ENCODE peak calls at places on chromosomes 1 and 21, in eight cellular contexts. One of them, this sample, is unnamed.

GRCh38 chr1:234589854-234590620 is 19.9 kb downstream of the IRF2BP2 start:
- DNase-seq in bronchial epithelial cell: peak; percentile 81
- DNase-seq in mucosa of descending colon: no peak
- DNase-seq in A549: no peak
- DNase-seq in glutamatergic neuron: no peak
- DNase-seq in uterus: no peak
- DNase-seq in mesothelial cell of epicardium: no peak
- DNase-seq in transverse colon: no peak
- DNase-seq in this sample: no peak

GRCh38 chr1:111669268-111669667 is 49.7 kb downstream of the RAP1A start:
- DNase-seq in bronchial epithelial cell: no peak
- DNase-seq in mucosa of descending colon: no peak
- DNase-seq in A549: no peak
- DNase-seq in glutamatergic neuron: no peak
- DNase-seq in uterus: no peak
- DNase-seq in mesothelial cell of epicardium: no peak
- DNase-seq in transverse colon: no peak
- DNase-seq in this sample: no peak

GRCh38 chr1:210332719-210333398 is 4.2 kb downstream of the HHAT start:
- DNase-seq in bronchial epithelial cell: peak; percentile 90
- DNase-seq in mucosa of descending colon: no peak
- DNase-seq in A549: no peak
- DNase-seq in glutamatergic neuron: no peak
- DNase-seq in uterus: no peak
- DNase-seq in mesothelial cell of epicardium: no peak
- DNase-seq in transverse colon: peak; percentile 48
- DNase-seq in this sample: no peak

GRCh38 chr1:233242827-233243483 is 52.6 kb downstream of the PCNX2 start:
- DNase-seq in bronchial epithelial cell: no peak
- DNase-seq in mucosa of descending colon: no peak
- DNase-seq in A549: no peak
- DNase-seq in glutamatergic neuron: no peak
- DNase-seq in uterus: no peak
- DNase-seq in mesothelial cell of epicardium: no peak
- DNase-seq in transverse colon: peak; percentile 17
- DNase-seq in this sample: no peak

GRCh38 chr1:24643362-24644346 is 552 bp downstream of the SRRM1 start:
- DNase-seq in bronchial epithelial cell: peak; percentile 17
- DNase-seq in mucosa of descending colon: no peak
- DNase-seq in A549: peak; percentile 12
- DNase-seq in glutamatergic neuron: peak; percentile 54
- DNase-seq in uterus: no peak
- DNase-seq in mesothelial cell of epicardium: no peak
- DNase-seq in transverse colon: peak; percentile 44
- DNase-seq in this sample: no peak

GRCh38 chr1:27392778-27393635 is 585 bp downstream of the GPR3 start:
- DNase-seq in bronchial epithelial cell: no peak
- DNase-seq in mucosa of descending colon: no peak
- DNase-seq in A549: peak; percentile 28
- DNase-seq in glutamatergic neuron: peak; percentile 35
- DNase-seq in uterus: no peak
- DNase-seq in mesothelial cell of epicardium: no peak
- DNase-seq in transverse colon: no peak
- DNase-seq in this sample: no peak

GRCh38 chr21:15742052-15742451 is 12.3 kb downstream of the USP25 start:
- DNase-seq in bronchial epithelial cell: no peak
- DNase-seq in mucosa of descending colon: no peak
- DNase-seq in A549: no peak
- DNase-seq in glutamatergic neuron: no peak
- DNase-seq in uterus: no peak
- DNase-seq in mesothelial cell of epicardium: no peak
- DNase-seq in transverse colon: no peak
- DNase-seq in this sample: no peak

GRCh38 chr1:184283999-184284398 is 102.8 kb upstream of the C1orf21 start:
- DNase-seq in bronchial epithelial cell: no peak
- DNase-seq in mucosa of descending colon: no peak
- DNase-seq in A549: no peak
- DNase-seq in glutamatergic neuron: peak; percentile 20
- DNase-seq in uterus: no peak
- DNase-seq in mesothelial cell of epicardium: no peak
- DNase-seq in transverse colon: peak; percentile 45
- DNase-seq in this sample: no peak

GRCh38 chr1:54114955-54115354 is 37.8 kb downstream of the CDCP2 start:
- DNase-seq in bronchial epithelial cell: no peak
- DNase-seq in mucosa of descending colon: no peak
- DNase-seq in A549: no peak
- DNase-seq in glutamatergic neuron: no peak
- DNase-seq in uterus: no peak
- DNase-seq in mesothelial cell of epicardium: no peak
- DNase-seq in transverse colon: no peak
- DNase-seq in this sample: no peak

GRCh38 chr1:20102875-20103274 is 16.5 kb downstream of the PLA2G2D start:
- DNase-seq in bronchial epithelial cell: peak; percentile 85
- DNase-seq in mucosa of descending colon: no peak
- DNase-seq in A549: no peak
- DNase-seq in glutamatergic neuron: no peak
- DNase-seq in uterus: no peak
- DNase-seq in mesothelial cell of epicardium: no peak
- DNase-seq in transverse colon: no peak
- DNase-seq in this sample: no peak

GRCh38 chr1:71157715-71158114 is 76.9 kb upstream of the ZRANB2 start:
- DNase-seq in bronchial epithelial cell: no peak
- DNase-seq in mucosa of descending colon: no peak
- DNase-seq in A549: no peak
- DNase-seq in glutamatergic neuron: no peak
- DNase-seq in uterus: no peak
- DNase-seq in mesothelial cell of epicardium: no peak
- DNase-seq in transverse colon: no peak
- DNase-seq in this sample: no peak

GRCh38 chr1:71154454-71154853 is 73.6 kb upstream of the ZRANB2 start:
- DNase-seq in bronchial epithelial cell: no peak
- DNase-seq in mucosa of descending colon: no peak
- DNase-seq in A549: no peak
- DNase-seq in glutamatergic neuron: no peak
- DNase-seq in uterus: no peak
- DNase-seq in mesothelial cell of epicardium: no peak
- DNase-seq in transverse colon: no peak
- DNase-seq in this sample: no peak

GRCh38 chr1:71157151-71157550 is 76.3 kb upstream of the ZRANB2 start:
- DNase-seq in bronchial epithelial cell: peak; percentile 28
- DNase-seq in mucosa of descending colon: no peak
- DNase-seq in A549: no peak
- DNase-seq in glutamatergic neuron: no peak
- DNase-seq in uterus: no peak
- DNase-seq in mesothelial cell of epicardium: no peak
- DNase-seq in transverse colon: peak; percentile 19
- DNase-seq in this sample: no peak

GRCh38 chr1:71156633-71157032 is 75.8 kb upstream of the ZRANB2 start:
- DNase-seq in bronchial epithelial cell: no peak
- DNase-seq in mucosa of descending colon: no peak
- DNase-seq in A549: no peak
- DNase-seq in glutamatergic neuron: no peak
- DNase-seq in uterus: no peak
- DNase-seq in mesothelial cell of epicardium: no peak
- DNase-seq in transverse colon: no peak
- DNase-seq in this sample: no peak
- TF ChIP-seq CTCF in bronchial epithelial cell: no peak
- TF ChIP-seq CTCF in mucosa of descending colon: no peak
- TF ChIP-seq CTCF in A549: no peak
- TF ChIP-seq CTCF in glutamatergic neuron: no peak
- TF ChIP-seq CTCF in uterus: no peak
- TF ChIP-seq CTCF in mesothelial cell of epicardium: no peak
- TF ChIP-seq CTCF in transverse colon: no peak
- TF ChIP-seq CTCF in this sample: no peak

GRCh38 chr1:209080170-209080781 is 503.2 kb upstream of the CAMK1G start:
- DNase-seq in bronchial epithelial cell: peak; percentile 63
- DNase-seq in mucosa of descending colon: no peak
- DNase-seq in A549: peak; percentile 59
- DNase-seq in glutamatergic neuron: no peak
- DNase-seq in uterus: no peak
- DNase-seq in mesothelial cell of epicardium: no peak
- DNase-seq in transverse colon: no peak
- DNase-seq in this sample: no peak

GRCh38 chr1:209074575-209075250 is 508.8 kb upstream of the CAMK1G start:
- DNase-seq in bronchial epithelial cell: no peak
- DNase-seq in mucosa of descending colon: no peak
- DNase-seq in A549: no peak
- DNase-seq in glutamatergic neuron: no peak
- DNase-seq in uterus: no peak
- DNase-seq in mesothelial cell of epicardium: no peak
- DNase-seq in transverse colon: no peak
- DNase-seq in this sample: no peak

GRCh38 chr1:209072481-209072880 is 511.0 kb upstream of the CAMK1G start:
- DNase-seq in bronchial epithelial cell: no peak
- DNase-seq in mucosa of descending colon: no peak
- DNase-seq in A549: no peak
- DNase-seq in glutamatergic neuron: no peak
- DNase-seq in uterus: no peak
- DNase-seq in mesothelial cell of epicardium: no peak
- DNase-seq in transverse colon: no peak
- DNase-seq in this sample: no peak

GRCh38 chr1:209073879-209074278 is 509.6 kb upstream of the CAMK1G start:
- DNase-seq in bronchial epithelial cell: no peak
- DNase-seq in mucosa of descending colon: no peak
- DNase-seq in A549: no peak
- DNase-seq in glutamatergic neuron: no peak
- DNase-seq in uterus: no peak
- DNase-seq in mesothelial cell of epicardium: no peak
- DNase-seq in transverse colon: no peak
- DNase-seq in this sample: no peak

GRCh38 chr1:209076688-209077087 is 506.8 kb upstream of the CAMK1G start:
- DNase-seq in bronchial epithelial cell: peak; percentile 30
- DNase-seq in mucosa of descending colon: no peak
- DNase-seq in A549: peak; percentile 47
- DNase-seq in glutamatergic neuron: no peak
- DNase-seq in uterus: no peak
- DNase-seq in mesothelial cell of epicardium: no peak
- DNase-seq in transverse colon: peak; percentile 10
- DNase-seq in this sample: no peak
- TF ChIP-seq CTCF in bronchial epithelial cell: peak; percentile 21
- TF ChIP-seq CTCF in mucosa of descending colon: peak; percentile 16
- TF ChIP-seq CTCF in A549: peak; percentile 30
- TF ChIP-seq CTCF in glutamatergic neuron: no peak
- TF ChIP-seq CTCF in uterus: no peak
- TF ChIP-seq CTCF in mesothelial cell of epicardium: no peak
- TF ChIP-seq CTCF in transverse colon: no peak
- TF ChIP-seq CTCF in this sample: no peak

DNA sequence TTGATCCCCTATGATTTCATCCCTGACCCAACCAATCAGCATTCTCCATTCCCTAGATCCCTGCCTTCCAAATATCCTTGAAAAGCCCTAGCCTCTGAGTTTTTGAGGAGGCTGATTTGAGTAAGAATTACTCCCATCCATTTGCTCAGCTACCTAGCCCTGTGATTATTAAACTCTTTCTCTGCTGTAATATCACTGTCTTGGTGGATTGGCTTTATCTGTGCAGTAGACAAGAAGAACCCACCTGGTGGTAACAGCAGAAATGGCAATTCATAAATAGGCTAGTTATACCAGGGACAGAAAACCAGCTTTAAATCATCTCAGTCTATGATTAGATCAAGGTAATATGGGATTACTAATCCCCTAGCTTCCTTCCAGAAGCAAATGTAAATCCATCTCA is 13.0 kb downstream of the IL20 start:
- DNase-seq in bronchial epithelial cell: no peak
- DNase-seq in mucosa of descending colon: no peak
- DNase-seq in A549: peak; percentile 27
- DNase-seq in glutamatergic neuron: no peak
- DNase-seq in uterus: no peak
- DNase-seq in mesothelial cell of epicardium: no peak
- DNase-seq in transverse colon: no peak
- DNase-seq in this sample: no peak
- TF ChIP-seq CTCF in bronchial epithelial cell: no peak
- TF ChIP-seq CTCF in mucosa of descending colon: no peak
- TF ChIP-seq CTCF in A549: no peak
- TF ChIP-seq CTCF in glutamatergic neuron: no peak
- TF ChIP-seq CTCF in uterus: no peak
- TF ChIP-seq CTCF in mesothelial cell of epicardium: no peak
- TF ChIP-seq CTCF in transverse colon: no peak
- TF ChIP-seq CTCF in this sample: no peak

GRCh38 chr21:33324311-33325221 is at the start of gene IFNAR1:
- DNase-seq in bronchial epithelial cell: peak; percentile 93
- DNase-seq in mucosa of descending colon: peak; percentile 100
- DNase-seq in A549: peak; percentile 98
- DNase-seq in glutamatergic neuron: peak; percentile 98
- DNase-seq in uterus: peak; percentile 99
- DNase-seq in mesothelial cell of epicardium: peak; percentile 100
- DNase-seq in transverse colon: peak; percentile 99
- DNase-seq in this sample: peak; percentile 97

GRCh38 chr21:33330726-33331125 is 6.0 kb downstream of the IFNAR1 start:
- DNase-seq in bronchial epithelial cell: no peak
- DNase-seq in mucosa of descending colon: no peak
- DNase-seq in A549: no peak
- DNase-seq in glutamatergic neuron: no peak
- DNase-seq in uterus: no peak
- DNase-seq in mesothelial cell of epicardium: no peak
- DNase-seq in transverse colon: peak; percentile 13
- DNase-seq in this sample: no peak

GRCh38 chr21:33327326-33327725 is 2.6 kb downstream of the IFNAR1 start:
- DNase-seq in bronchial epithelial cell: no peak
- DNase-seq in mucosa of descending colon: no peak
- DNase-seq in A549: no peak
- DNase-seq in glutamatergic neuron: no peak
- DNase-seq in uterus: no peak
- DNase-seq in mesothelial cell of epicardium: no peak
- DNase-seq in transverse colon: no peak
- DNase-seq in this sample: no peak

GRCh38 chr21:33327792-33328433 is 3.1 kb downstream of the IFNAR1 start:
- DNase-seq in bronchial epithelial cell: no peak
- DNase-seq in mucosa of descending colon: no peak
- DNase-seq in A549: no peak
- DNase-seq in glutamatergic neuron: no peak
- DNase-seq in uterus: no peak
- DNase-seq in mesothelial cell of epicardium: no peak
- DNase-seq in transverse colon: no peak
- DNase-seq in this sample: no peak

DNA sequence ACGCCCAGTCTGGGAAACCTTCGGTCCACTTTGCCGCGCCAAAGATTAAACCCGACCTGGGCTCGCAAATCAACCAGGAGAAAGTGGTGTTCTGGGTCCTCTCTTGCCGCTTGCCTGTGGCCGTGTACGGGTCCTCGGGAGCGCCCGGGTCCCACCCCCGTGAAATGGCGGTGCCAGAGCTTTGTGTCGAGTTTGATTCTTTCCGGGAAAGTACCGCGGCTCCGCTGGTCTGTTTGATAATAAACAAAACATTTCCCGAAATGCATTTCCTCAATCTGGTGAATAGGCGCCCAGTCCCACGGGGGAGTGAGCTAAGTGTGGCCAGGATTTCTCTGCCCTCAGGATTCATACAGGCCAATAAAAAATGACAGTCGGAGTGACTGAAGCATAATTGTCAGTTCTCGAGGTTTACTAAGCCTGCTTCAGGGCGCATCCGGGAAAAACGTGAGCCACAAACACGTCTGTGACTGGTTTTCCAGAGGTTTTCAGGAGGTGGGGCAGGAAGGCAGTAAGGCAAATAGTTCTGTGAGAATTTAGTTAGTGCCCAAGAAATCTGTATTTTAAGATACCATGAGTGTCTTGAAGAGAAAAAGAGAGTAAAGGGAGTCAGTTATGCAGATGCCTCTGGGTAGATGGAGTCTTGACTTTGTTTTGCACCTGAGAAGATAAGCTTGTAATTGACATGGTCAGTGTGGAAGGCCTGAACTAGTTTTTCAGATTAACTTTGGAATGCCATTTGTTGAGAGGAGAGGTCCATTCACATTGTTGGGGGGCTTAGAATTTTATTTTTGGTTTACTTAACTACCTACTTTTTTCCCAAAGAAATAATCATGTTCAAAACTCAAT is 675 bp downstream of the IFNAR1 start:
- DNase-seq in bronchial epithelial cell: peak; percentile 65
- DNase-seq in mucosa of descending colon: peak; percentile 83
- DNase-seq in A549: peak; percentile 57
- DNase-seq in glutamatergic neuron: peak; percentile 43
- DNase-seq in uterus: peak; percentile 70
- DNase-seq in mesothelial cell of epicardium: peak; percentile 27
- DNase-seq in transverse colon: peak; percentile 81
- DNase-seq in this sample: peak; percentile 69
- TF ChIP-seq CTCF in bronchial epithelial cell: peak; percentile 3
- TF ChIP-seq CTCF in mucosa of descending colon: no peak
- TF ChIP-seq CTCF in A549: no peak
- TF ChIP-seq CTCF in glutamatergic neuron: no peak
- TF ChIP-seq CTCF in uterus: no peak
- TF ChIP-seq CTCF in mesothelial cell of epicardium: no peak
- TF ChIP-seq CTCF in transverse colon: no peak
- TF ChIP-seq CTCF in this sample: no peak

This sample was measured in omental fat pad.